ENCODE peak calls at places on chromosomes 11 and 22, in four cellular contexts. R is left ventricle myocardium inferior, K is small intestine, N is stomach. G is an unnamed sample.
A peak's percentile ranks its signal among the peaks of the same experiment; 100 is the strongest.

GRCh38 chr22:31083377-31083768 is 2.3 kb downstream of the SMTN start:
- DNase-seq in R (no peak), K (peak; percentile 75), N (peak; percentile 92), G (no peak)

GRCh38 chr11:14347494-14347893 is 11.5 kb downstream of the RRAS2 start:
- DNase-seq in R (no peak), N (no peak), K (no peak), G (no peak)

GRCh38 chr11:134100171-134100570 is 31.3 kb downstream of the JAM3 start:
- DNase-seq in R (no peak), N (no peak), K (no peak), G (no peak)

GRCh38 chr11:76596652-76597051 is 73.9 kb downstream of the LRRC32 start:
- DNase-seq in R (no peak), N (no peak), K (no peak), G (no peak)

GRCh38 chr11:44269369-44270351 is 40.3 kb downstream of the ALX4 start:
- DNase-seq in K (no peak), R (no peak), N (no peak), G (no peak)

GRCh38 chr11:61701298-61701993 is 21.3 kb downstream of the DAGLA start:
- DNase-seq in N (no peak), K (peak; percentile 44), R (no peak), G (peak; percentile 72)

GRCh38 chr11:28144808-28145207 is 36.6 kb downstream of the METTL15 start:
- DNase-seq in N (no peak), R (no peak), K (peak; percentile 12), G (no peak)

GRCh38 chr11:84719935-84720577 is 907.1 kb downstream of the DLG2 start:
- DNase-seq in R (peak; percentile 13), N (no peak), K (no peak), G (peak; percentile 70)

GRCh38 chr11:95863486-95864140 is 60.3 kb downstream of the MTMR2 start:
- DNase-seq in N (no peak), R (no peak), K (no peak), G (no peak)

GRCh38 chr11:58787903-58788302 is 56.2 kb upstream of the GLYAT start:
- DNase-seq in K (no peak), R (no peak), N (no peak), G (no peak)

GRCh38 chr22:37781434-37782059 is 26.2 kb upstream of the GCAT start:
- DNase-seq in N (no peak), K (no peak), R (no peak), G (peak; percentile 33)

GRCh38 chr11:21625982-21626381 is 566.9 kb upstream of the ANO5 start:
- DNase-seq in N (no peak), R (no peak), K (no peak), G (no peak)

GRCh38 chr11:75334976-75335375 is 16.5 kb downstream of the ARRB1 start:
- DNase-seq in N (no peak), K (no peak), R (no peak), G (peak; percentile 41)

GRCh38 chr11:69352715-69353325 is 58.9 kb downstream of the MYEOV start:
- DNase-seq in K (peak; percentile 36), R (no peak), N (peak; percentile 23), G (no peak)

GRCh38 chr11:17810736-17811135 is 76.2 kb downstream of the KCNC1 start:
- DNase-seq in R (no peak), K (no peak), N (no peak), G (no peak)

GRCh38 chr11:10762185-10762584 is 11.1 kb downstream of the CTR9 start:
- DNase-seq in N (no peak), R (no peak), K (no peak), G (no peak)

GRCh38 chr22:39351689-39352214 is 2.0 kb downstream of the SYNGR1 start:
- DNase-seq in K (peak; percentile 9), R (no peak), N (no peak), G (no peak)

GRCh38 chr11:74611369-74611861 is 19.0 kb downstream of the POLD3 start:
- DNase-seq in N (no peak), R (no peak), K (peak; percentile 32), G (peak; percentile 15)

GRCh38 chr11:65224939-65225283 is 36.9 kb upstream of the POLA2 start:
- DNase-seq in K (no peak), R (peak; percentile 28), N (peak; percentile 56), G (peak; percentile 43)

GRCh38 chr11:112408551-112408950 is 147.9 kb upstream of the PLET1 start:
- DNase-seq in N (no peak), R (no peak), K (no peak), G (no peak)

GRCh38 chr11:41872458-41872857 is 413.0 kb upstream of the LRRC4C start:
- DNase-seq in K (no peak), R (no peak), N (no peak), G (no peak)

GRCh38 chr22:30272781-30273180 is 6.1 kb upstream of the OSM start:
- DNase-seq in N (no peak), R (no peak), K (no peak), G (no peak)

GRCh38 chr11:44607324-44607962 is 42.0 kb downstream of the CD82 start:
- DNase-seq in N (no peak), R (no peak), K (no peak), G (no peak)

GRCh38 chr22:33748714-33749113 is 171.6 kb downstream of the LARGE1 start:
- DNase-seq in R (no peak), N (no peak), K (no peak), G (no peak)

GRCh38 chr22:42300286-42301071 is 30.0 kb upstream of the TCF20 start:
- DNase-seq in R (no peak), N (peak; percentile 27), K (peak; percentile 77), G (no peak)

GRCh38 chr11:19820100-19820499 is 107.5 kb downstream of the NAV2 start:
- DNase-seq in R (no peak), N (no peak), K (no peak), G (no peak)

GRCh38 chr11:114257621-114258558 is 38.3 kb upstream of the NNMT start:
- DNase-seq in R (peak; percentile 72), K (peak; percentile 27), N (no peak), G (peak; percentile 95)

GRCh38 chr22:22371031-22371541 is 126.5 kb downstream of the VPREB1 start:
- DNase-seq in N (no peak), R (peak; percentile 59), K (no peak), G (no peak)

GRCh38 chr22:19718255-19719054 is 4.2 kb downstream of the SEPTIN5 start:
- DNase-seq in N (no peak), R (no peak), K (no peak), G (no peak)

GRCh38 chr11:69100454-69101099 is 51.8 kb downstream of the TPCN2 start:
- DNase-seq in K (no peak), N (no peak), R (no peak), G (no peak)

GRCh38 chr11:62770778-62771143 is 435 bp upstream of the TAF6L start:
- DNase-seq in K (no peak), N (no peak), R (no peak), G (no peak)

GRCh38 chr11:19561011-19561410 is 151.6 kb upstream of the NAV2 start:
- DNase-seq in K (no peak), R (no peak), N (no peak), G (no peak)

GRCh38 chr11:75263944-75264349 is 23.4 kb downstream of the TPBGL start:
- DNase-seq in N (no peak), R (no peak), K (no peak), G (peak; percentile 1)

GRCh38 chr11:16782226-16782919 is 43.9 kb downstream of the C11orf58 start:
- DNase-seq in K (no peak), R (no peak), N (peak; percentile 59), G (no peak)
- H3K27me3 ChIP-seq in K (no peaks in the 10 kb centered on the region), R (no peaks in the 10 kb centered on the region), N (no peaks in the 10 kb centered on the region), G (no peaks in the 10 kb centered on the region)

GRCh38 chr11:2367266-2368160 is 9.6 kb upstream of the CD81 start:
- DNase-seq in R (no peak), K (no peak), N (no peak), G (no peak)
- H3K27me3 ChIP-seq in R (no peaks in the 10 kb centered on the region), K (no peaks in the 10 kb centered on the region), N (no peaks in the 10 kb centered on the region), G (no peaks in the 10 kb centered on the region)

GRCh38 chr11:119741369-119742262 is 12.6 kb upstream of the NECTIN1 start:
- DNase-seq in R (peak; percentile 52), K (peak; percentile 53), N (peak; percentile 69), G (peak; percentile 79)
- H3K27me3 ChIP-seq in R (peaks cover 47% of the 10 kb centered on the region), K (peaks cover 7% of the 10 kb centered on the region), N (peaks cover 59% of the 10 kb centered on the region), G (peaks cover 32% of the 10 kb centered on the region)

GRCh38 chr22:36689583-36689982 is 14.0 kb downstream of the CACNG2 start:
- DNase-seq in K (no peak), N (no peak), R (no peak), G (no peak)
- H3K27me3 ChIP-seq in K (peaks cover 10% of the 10 kb centered on the region), N (peaks cover 100% of the 10 kb centered on the region), R (peaks cover 99% of the 10 kb centered on the region), G (no peaks in the 10 kb centered on the region)

DNA sequence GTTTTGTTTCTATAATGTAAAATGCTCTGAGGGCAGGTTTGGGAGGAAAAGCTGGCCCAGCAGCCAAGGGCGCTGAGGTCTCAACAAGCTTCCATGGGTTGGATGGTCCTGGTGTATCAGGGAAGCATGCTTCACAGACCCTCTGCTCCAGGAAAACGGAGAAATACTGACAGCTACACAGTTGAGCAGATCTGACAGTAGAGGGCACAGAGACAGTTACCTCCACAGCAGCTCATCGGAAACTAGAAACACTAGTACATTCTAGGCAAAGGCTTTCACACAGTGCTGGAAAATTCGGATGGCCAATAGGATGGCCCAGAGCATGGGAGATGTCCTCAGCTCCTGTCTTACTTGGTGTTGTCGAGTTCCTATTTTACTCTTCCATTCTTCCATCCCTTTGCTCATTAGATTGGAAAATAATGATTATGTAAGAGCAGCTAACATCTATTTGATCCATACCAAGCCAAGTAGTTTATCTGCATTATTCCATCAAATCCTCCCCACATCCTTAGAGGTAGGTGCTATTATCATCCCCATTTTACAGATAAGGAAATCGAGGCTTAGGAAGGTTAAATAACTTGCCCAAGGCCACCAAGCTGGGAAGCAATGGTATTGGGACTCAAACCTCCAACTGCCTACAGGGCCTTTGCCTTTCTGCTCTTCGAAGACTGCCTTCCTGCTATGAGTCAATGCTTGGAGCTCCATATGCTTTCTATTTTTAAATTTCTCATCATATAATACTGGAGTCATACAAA is 28.3 kb downstream of the LMO2 start:
- DNase-seq in K (no peak), R (no peak), N (no peak), G (no peak)
- H3K27me3 ChIP-seq in K (no peaks in the 10 kb centered on the region), R (peaks cover 22% of the 10 kb centered on the region), N (peaks cover 39% of the 10 kb centered on the region), G (peaks cover 55% of the 10 kb centered on the region)

GRCh38 chr22:49486225-49486624 is 341.4 kb downstream of the BRD1 start:
- DNase-seq in N (no peak), R (no peak), K (no peak), G (no peak)
- H3K27me3 ChIP-seq in N (peaks cover 46% of the 10 kb centered on the region), R (peaks cover 51% of the 10 kb centered on the region), K (peaks cover 4% of the 10 kb centered on the region), G (peaks cover 17% of the 10 kb centered on the region)